ENCODE peak calls at places on chromosomes 5 and 9, in four cellular contexts. One of them, this sample, is unnamed.

GRCh38 chr9:2134391-2134790 is 119.2 kb downstream of the SMARCA2 start:
- DNase-seq in K562: no peak
- DNase-seq in endothelial cell of umbilical vein: no peak
- DNase-seq in heart left ventricle: no peak
- DNase-seq in this sample: no peak

GRCh38 chr5:139761501-139761900 is 34.1 kb upstream of the PSD2 start:
- DNase-seq in K562: no peak
- DNase-seq in endothelial cell of umbilical vein: no peak
- DNase-seq in heart left ventricle: no peak
- DNase-seq in this sample: peak; percentile 85

GRCh38 chr9:113798062-113799030 is 77.8 kb upstream of the ZNF618 start:
- DNase-seq in K562: no peak
- DNase-seq in endothelial cell of umbilical vein: no peak
- DNase-seq in heart left ventricle: no peak
- DNase-seq in this sample: no peak

GRCh38 chr5:139895647-139896046 is 100.0 kb downstream of the PSD2 start:
- DNase-seq in K562: no peak
- DNase-seq in endothelial cell of umbilical vein: no peak
- DNase-seq in heart left ventricle: no peak
- DNase-seq in this sample: no peak

GRCh38 chr5:77133061-77133758 is 46.1 kb upstream of the ZBED3 start:
- DNase-seq in K562: no peak
- DNase-seq in endothelial cell of umbilical vein: peak; percentile 92
- DNase-seq in heart left ventricle: peak; percentile 38
- DNase-seq in this sample: no peak

GRCh38 chr9:120982851-120983250 is 56.3 kb upstream of the TRAF1 start:
- DNase-seq in K562: no peak
- DNase-seq in endothelial cell of umbilical vein: no peak
- DNase-seq in heart left ventricle: no peak
- DNase-seq in this sample: no peak

GRCh38 chr5:149632311-149633251 is 51.3 kb downstream of the ARHGEF37 start:
- DNase-seq in K562: peak; percentile 86
- DNase-seq in endothelial cell of umbilical vein: peak; percentile 76
- DNase-seq in heart left ventricle: no peak
- DNase-seq in this sample: no peak

GRCh38 chr9:133810556-133811195 is 72.5 kb upstream of the SARDH start:
- DNase-seq in K562: no peak
- DNase-seq in endothelial cell of umbilical vein: no peak
- DNase-seq in heart left ventricle: no peak
- DNase-seq in this sample: no peak

GRCh38 chr5:154940772-154941620 is at the start of gene MRPL22:
- DNase-seq in K562: peak; percentile 96
- DNase-seq in endothelial cell of umbilical vein: peak; percentile 95
- DNase-seq in heart left ventricle: peak; percentile 94
- DNase-seq in this sample: peak; percentile 96

GRCh38 chr5:66987949-66988838 is 208.4 kb downstream of the CD180 start:
- DNase-seq in K562: peak; percentile 38
- DNase-seq in endothelial cell of umbilical vein: peak; percentile 53
- DNase-seq in heart left ventricle: no peak
- DNase-seq in this sample: no peak

GRCh38 chr9:92642599-92642998 is 27.3 kb downstream of the IPPK start:
- DNase-seq in K562: no peak
- DNase-seq in endothelial cell of umbilical vein: no peak
- DNase-seq in heart left ventricle: no peak
- DNase-seq in this sample: no peak

GRCh38 chr9:127930298-127931091 is at the start of gene PIP5KL1:
- DNase-seq in K562: peak; percentile 98
- DNase-seq in endothelial cell of umbilical vein: peak; percentile 84
- DNase-seq in heart left ventricle: peak; percentile 86
- DNase-seq in this sample: peak; percentile 91

GRCh38 chr9:68498816-68499215 is 41.9 kb downstream of the TMEM252 start:
- DNase-seq in K562: no peak
- DNase-seq in endothelial cell of umbilical vein: no peak
- DNase-seq in heart left ventricle: no peak
- DNase-seq in this sample: no peak
- H3K27ac ChIP-seq in K562: no peak overlapping the region
- H3K27ac ChIP-seq in endothelial cell of umbilical vein: no peak overlapping the region
- H3K27ac ChIP-seq in heart left ventricle: no peak overlapping the region
- H3K27ac ChIP-seq in this sample: no peak overlapping the region

GRCh38 chr9:94885854-94886447 is 159.5 kb downstream of the AOPEP start:
- DNase-seq in K562: no peak
- DNase-seq in endothelial cell of umbilical vein: no peak
- DNase-seq in heart left ventricle: no peak
- DNase-seq in this sample: no peak
- H3K36me3 ChIP-seq in K562: no peaks in the 10 kb centered on the region
- H3K36me3 ChIP-seq in endothelial cell of umbilical vein: no peaks in the 10 kb centered on the region
- H3K36me3 ChIP-seq in heart left ventricle: no peaks in the 10 kb centered on the region
- H3K36me3 ChIP-seq in this sample: no peaks in the 10 kb centered on the region

GRCh38 chr9:21856301-21857094 is 54.1 kb downstream of the MTAP start:
- DNase-seq in K562: no peak
- DNase-seq in endothelial cell of umbilical vein: peak; percentile 40
- DNase-seq in heart left ventricle: no peak
- DNase-seq in this sample: no peak
- H3K27ac ChIP-seq in K562: no peak overlapping the region
- H3K27ac ChIP-seq in endothelial cell of umbilical vein: no peak overlapping the region
- H3K27ac ChIP-seq in heart left ventricle: no peak overlapping the region
- H3K27ac ChIP-seq in this sample: no peak overlapping the region

DNA sequence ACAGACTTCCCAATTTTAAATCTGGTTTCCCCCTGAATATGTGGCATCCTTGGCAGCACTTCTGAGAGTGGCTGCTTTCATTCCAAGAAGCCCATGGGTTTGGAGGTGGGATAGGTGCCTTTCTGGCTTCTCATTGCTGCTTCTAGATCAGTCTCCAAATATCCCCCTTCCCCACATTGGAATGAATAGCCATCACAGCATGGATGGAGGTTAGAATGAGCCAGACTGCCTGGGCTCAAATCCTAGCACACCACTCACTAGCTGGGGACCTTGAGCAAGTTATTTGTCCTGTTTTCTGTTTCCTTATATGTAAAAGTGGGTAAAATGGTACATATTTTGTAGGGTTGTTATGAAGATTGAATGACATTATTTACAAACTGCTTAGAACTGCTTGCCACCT is 13.8 kb upstream of the IL13 start:
- DNase-seq in K562: no peak
- DNase-seq in endothelial cell of umbilical vein: no peak
- DNase-seq in heart left ventricle: no peak
- DNase-seq in this sample: no peak
- H3K36me3 ChIP-seq in K562: peaks cover 40% of the 10 kb centered on the region
- H3K36me3 ChIP-seq in endothelial cell of umbilical vein: no peaks in the 10 kb centered on the region
- H3K36me3 ChIP-seq in heart left ventricle: peaks cover 42% of the 10 kb centered on the region
- H3K36me3 ChIP-seq in this sample: peaks cover 26% of the 10 kb centered on the region

GRCh38 chr5:142324871-142325676 is at the start of gene SPRY4:
- DNase-seq in K562: peak; percentile 96
- DNase-seq in endothelial cell of umbilical vein: peak; percentile 98
- DNase-seq in heart left ventricle: peak; percentile 93
- DNase-seq in this sample: peak; percentile 97

GRCh38 chr5:142326480-142326938 is 1.7 kb upstream of the SPRY4 start:
- DNase-seq in K562: no peak
- DNase-seq in endothelial cell of umbilical vein: no peak
- DNase-seq in heart left ventricle: no peak
- DNase-seq in this sample: no peak

GRCh38 chr5:142324377-142324870 is 397 bp downstream of the SPRY4 start:
- DNase-seq in K562: peak; percentile 55
- DNase-seq in endothelial cell of umbilical vein: no peak
- DNase-seq in heart left ventricle: no peak
- DNase-seq in this sample: no peak

GRCh38 chr5:142327111-142327842 is 2.5 kb upstream of the SPRY4 start:
- DNase-seq in K562: no peak
- DNase-seq in endothelial cell of umbilical vein: no peak
- DNase-seq in heart left ventricle: no peak
- DNase-seq in this sample: peak; percentile 22

GRCh38 chr5:142325677-142326479 is 1.1 kb upstream of the SPRY4 start:
- DNase-seq in K562: peak; percentile 87
- DNase-seq in endothelial cell of umbilical vein: peak; percentile 19
- DNase-seq in heart left ventricle: peak; percentile 76
- DNase-seq in this sample: peak; percentile 91
- H3K27ac ChIP-seq in K562: peak overlapping the region; percentile 96
- H3K27ac ChIP-seq in endothelial cell of umbilical vein: peak overlapping the region; percentile 88
- H3K27ac ChIP-seq in heart left ventricle: peak overlapping the region; percentile 91
- H3K27ac ChIP-seq in this sample: peak overlapping the region; percentile 77

DNA sequence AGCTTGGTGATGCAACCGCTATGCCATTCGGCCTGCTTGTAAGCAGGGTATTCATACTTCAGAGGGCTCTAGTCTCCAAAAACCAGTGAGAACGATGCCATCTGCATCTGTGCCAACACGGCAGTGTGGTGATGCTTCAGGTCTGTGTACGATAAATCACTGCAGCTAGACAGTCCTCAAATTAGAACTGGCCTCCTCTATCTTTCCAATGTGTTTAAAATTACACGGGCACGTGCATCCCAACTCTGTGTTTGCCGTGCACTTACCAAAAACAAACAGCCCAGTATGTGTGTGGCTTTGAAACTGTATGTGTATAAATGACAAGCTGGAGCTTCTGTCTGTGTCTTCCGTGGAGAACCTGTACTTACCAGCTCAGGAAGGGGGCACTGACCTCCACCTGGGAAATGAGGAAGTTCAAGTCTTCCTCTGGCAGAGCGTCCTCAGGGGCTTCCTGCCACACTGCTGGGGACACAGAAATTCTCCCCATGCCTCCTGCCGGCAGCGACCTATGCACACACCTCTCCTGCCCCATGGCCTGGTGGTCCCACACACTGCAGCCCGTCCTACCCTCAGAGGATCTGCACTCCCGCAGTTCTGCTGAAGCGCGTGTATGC is 12.3 kb downstream of the MED10 start:
- DNase-seq in K562: no peak
- DNase-seq in endothelial cell of umbilical vein: no peak
- DNase-seq in heart left ventricle: no peak
- DNase-seq in this sample: no peak
- H3K36me3 ChIP-seq in K562: peaks cover 20% of the 10 kb centered on the region
- H3K36me3 ChIP-seq in endothelial cell of umbilical vein: peaks cover 7% of the 10 kb centered on the region
- H3K36me3 ChIP-seq in heart left ventricle: peaks cover 45% of the 10 kb centered on the region
- H3K36me3 ChIP-seq in this sample: peaks cover 22% of the 10 kb centered on the region

DNA sequence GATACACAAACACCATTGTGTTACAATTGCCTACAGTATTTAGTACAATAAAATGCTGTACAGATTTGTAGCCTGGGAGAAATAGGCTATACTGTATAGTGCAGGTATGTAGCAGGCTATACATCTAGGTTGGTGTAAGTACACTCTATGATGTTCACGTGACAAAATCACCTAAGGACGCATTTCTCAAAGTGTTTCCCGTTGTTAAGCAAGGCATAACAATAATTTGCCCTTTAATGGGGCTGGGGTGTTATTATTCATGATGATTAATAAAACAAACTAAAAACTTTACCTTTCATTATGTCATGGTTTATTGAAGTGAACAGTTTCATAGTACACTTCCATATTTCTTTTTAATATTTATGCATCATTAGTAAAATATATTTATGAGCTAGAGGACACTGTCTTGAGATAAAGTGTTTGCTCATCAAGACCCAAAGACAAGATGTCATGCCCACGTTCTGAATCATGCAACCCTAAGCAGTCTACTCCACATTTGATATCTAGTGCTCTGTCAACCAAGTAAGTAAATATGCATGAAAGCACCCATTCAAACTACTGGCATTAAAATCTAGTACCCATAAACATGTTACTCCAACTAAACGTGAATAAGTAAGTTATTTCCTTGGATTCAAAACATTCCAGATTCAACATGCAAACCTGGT is 220.5 kb downstream of the NR2F1-AS1 start:
- DNase-seq in K562: no peak
- DNase-seq in endothelial cell of umbilical vein: peak; percentile 65
- DNase-seq in heart left ventricle: no peak
- DNase-seq in this sample: no peak
- H3K27ac ChIP-seq in K562: no peak overlapping the region
- H3K27ac ChIP-seq in endothelial cell of umbilical vein: peak overlapping the region; percentile 91
- H3K27ac ChIP-seq in heart left ventricle: no peak overlapping the region
- H3K27ac ChIP-seq in this sample: no peak overlapping the region

GRCh38 chr5:10409504-10409903 is 32.2 kb upstream of the ROPN1L start:
- DNase-seq in K562: no peak
- DNase-seq in endothelial cell of umbilical vein: no peak
- DNase-seq in heart left ventricle: no peak
- DNase-seq in this sample: no peak

GRCh38 chr5:10416868-10417267 is 24.8 kb upstream of the ROPN1L start:
- DNase-seq in K562: no peak
- DNase-seq in endothelial cell of umbilical vein: no peak
- DNase-seq in heart left ventricle: no peak
- DNase-seq in this sample: no peak

GRCh38 chr5:10406636-10407035 is 35.0 kb upstream of the ROPN1L start:
- DNase-seq in K562: no peak
- DNase-seq in endothelial cell of umbilical vein: no peak
- DNase-seq in heart left ventricle: no peak
- DNase-seq in this sample: no peak

DNA sequence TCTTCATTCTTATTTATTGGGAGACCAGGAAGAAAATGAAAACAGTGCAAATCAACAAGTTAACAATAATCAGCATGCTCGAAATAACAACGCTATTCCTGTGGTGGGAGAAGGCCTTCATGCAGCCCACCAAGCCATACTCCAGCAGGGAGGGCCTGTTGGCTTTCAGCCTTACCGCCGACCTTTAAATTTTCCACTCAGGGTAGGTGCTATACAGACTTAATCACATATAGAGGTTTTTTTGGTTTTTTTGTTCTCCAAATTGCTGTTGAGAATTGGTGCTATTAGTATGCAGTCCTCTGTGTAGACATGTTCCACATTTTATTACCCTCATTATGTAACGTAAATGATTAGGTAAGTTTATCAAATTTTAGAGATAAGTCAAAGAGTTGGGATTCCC is 30.3 kb upstream of the ROPN1L start:
- DNase-seq in K562: no peak
- DNase-seq in endothelial cell of umbilical vein: no peak
- DNase-seq in heart left ventricle: no peak
- DNase-seq in this sample: no peak
- H3K36me3 ChIP-seq in K562: peaks cover 98% of the 10 kb centered on the region
- H3K36me3 ChIP-seq in endothelial cell of umbilical vein: peaks cover 20% of the 10 kb centered on the region
- H3K36me3 ChIP-seq in heart left ventricle: peaks cover 100% of the 10 kb centered on the region
- H3K36me3 ChIP-seq in this sample: peaks cover 93% of the 10 kb centered on the region

GRCh38 chr9:95142728-95143127 is 174.8 kb downstream of the FANCC start:
- DNase-seq in K562: no peak
- DNase-seq in endothelial cell of umbilical vein: no peak
- DNase-seq in heart left ventricle: no peak
- DNase-seq in this sample: no peak
- H3K27ac ChIP-seq in K562: no peak overlapping the region
- H3K27ac ChIP-seq in endothelial cell of umbilical vein: no peak overlapping the region
- H3K27ac ChIP-seq in heart left ventricle: no peak overlapping the region
- H3K27ac ChIP-seq in this sample: no peak overlapping the region

This sample was measured in WERI-Rb-1.